ENCODE peak calls at places on chromosome 9, in seven cellular contexts. J is kidney, I is bronchial epithelial cell, M is HAP-1, W is left ventricle myocardium inferior, V is AG10803, Q is AG09309. L is an unnamed sample.

GRCh38 chr9:72473474-72474241 is 47.8 kb upstream of the TMC1 start:
- DNase-seq in J (no peak), I (peak; percentile 84), M (no peak), W (no peak), V (peak; percentile 35), Q (no peak), L (no peak)

GRCh38 chr9:30771278-30771677 is 1613.2 kb upstream of the ACO1 start:
- DNase-seq in J (no peak), I (no peak), M (no peak), W (no peak), V (no peak), Q (no peak), L (no peak)

GRCh38 chr9:128168731-128169308 is 8.8 kb downstream of the BBLN start:
- DNase-seq in J (no peak), I (no peak), M (no peak), W (no peak), V (no peak), Q (no peak), L (no peak)

GRCh38 chr9:123669355-123669754 is 260.6 kb downstream of the DENND1A start:
- DNase-seq in J (peak; percentile 86), I (no peak), M (no peak), W (no peak), V (peak; percentile 16), Q (no peak), L (no peak)

GRCh38 chr9:101371813-101372212 is 13.0 kb downstream of the BAAT start:
- DNase-seq in J (no peak), I (no peak), M (no peak), W (no peak), V (no peak), Q (no peak), L (no peak)

GRCh38 chr9:89853161-89853560 is 248.3 kb downstream of the GADD45G start:
- DNase-seq in J (no peak), I (no peak), M (no peak), W (no peak), V (no peak), Q (no peak), L (no peak)

GRCh38 chr9:111969061-111969460 is 72.4 kb downstream of the UGCG start:
- DNase-seq in J (no peak), I (peak; percentile 68), M (no peak), W (no peak), V (peak; percentile 66), Q (no peak), L (no peak)

GRCh38 chr9:135329571-135330306 is 149.8 kb upstream of the PPP1R26 start:
- DNase-seq in J (peak; percentile 56), I (no peak), M (peak; percentile 4), W (no peak), V (no peak), Q (no peak), L (no peak)

GRCh38 chr9:12853021-12853420 is 78.2 kb downstream of the LURAP1L start:
- DNase-seq in J (no peak), I (no peak), M (no peak), W (no peak), V (no peak), Q (no peak), L (no peak)

GRCh38 chr9:20621553-20622329 is 558 bp downstream of the MLLT3 start:
- DNase-seq in J (peak; percentile 94), I (no peak), M (peak; percentile 72), W (peak; percentile 79), V (peak; percentile 81), Q (no peak), L (peak; percentile 51)

GRCh38 chr9:3455088-3455487 is 70.7 kb downstream of the RFX3 start:
- DNase-seq in J (no peak), I (peak; percentile 48), M (no peak), W (no peak), V (no peak), Q (no peak), L (no peak)

GRCh38 chr9:23826120-23826629 is at the start of gene ELAVL2:
- DNase-seq in J (peak; percentile 92), I (peak; percentile 87), M (peak; percentile 99), W (peak; percentile 80), V (peak; percentile 96), Q (peak; percentile 85), L (no peak)

GRCh38 chr9:120484162-120484561 is 95.8 kb downstream of the CDK5RAP2 start:
- DNase-seq in J (no peak), I (no peak), M (no peak), W (no peak), V (no peak), Q (no peak), L (no peak)

DNA sequence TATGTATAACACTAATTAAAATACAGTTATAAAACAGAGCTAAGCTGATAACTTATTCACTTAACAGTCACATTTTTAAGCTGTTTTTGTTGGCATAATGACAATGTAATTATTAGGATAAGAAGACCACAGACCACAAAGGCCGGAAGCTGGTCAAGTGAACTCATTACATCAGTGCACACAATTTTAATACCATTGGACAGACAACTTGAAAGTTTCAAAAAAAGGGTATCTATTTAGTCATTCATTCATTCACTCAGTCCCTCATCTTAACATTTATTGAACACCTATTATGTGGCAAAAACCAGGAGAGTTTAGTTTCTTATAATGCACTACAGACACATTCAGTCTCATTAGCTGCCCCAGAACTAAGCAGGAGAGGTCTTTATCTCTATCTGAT is 11.6 kb downstream of the ERP44 start:
- DNase-seq in J (no peak), I (peak; percentile 64), M (no peak), W (no peak), V (peak; percentile 11), Q (no peak), L (no peak)
- H3K4me3 ChIP-seq in J (no peak overlapping the region), I (no peak overlapping the region), M (no peak overlapping the region), W (no peak overlapping the region), V (no peak overlapping the region), Q (no peak overlapping the region), L (no peak overlapping the region)

GRCh38 chr9:137454506-137455360 is 4.4 kb downstream of the NSMF start:
- DNase-seq in J (peak; percentile 86), I (no peak), M (peak; percentile 50), W (peak; percentile 34), V (peak; percentile 18), Q (no peak), L (no peak)
- H3K4me3 ChIP-seq in J (peak overlapping the region; percentile 50), I (peak overlapping the region; percentile 45), M (no peak overlapping the region), W (peak overlapping the region; percentile 65), V (peak overlapping the region; percentile 35), Q (no peak overlapping the region), L (peak overlapping the region; percentile 37)

GRCh38 chr9:38685535-38685934 is 34.4 kb downstream of the FAM240B start:
- DNase-seq in J (no peak), I (no peak), M (peak; percentile 58), W (no peak), V (no peak), Q (no peak), L (no peak)

GRCh38 chr9:38686923-38687322 is 33.0 kb downstream of the FAM240B start:
- DNase-seq in J (no peak), I (no peak), M (no peak), W (no peak), V (no peak), Q (no peak), L (no peak)

GRCh38 chr9:38689678-38690077 is 30.3 kb downstream of the FAM240B start:
- DNase-seq in J (no peak), I (no peak), M (peak; percentile 87), W (no peak), V (peak; percentile 12), Q (no peak), L (no peak)

GRCh38 chr9:38687992-38688391 is 31.9 kb downstream of the FAM240B start:
- DNase-seq in J (no peak), I (no peak), M (no peak), W (no peak), V (no peak), Q (no peak), L (no peak)

DNA sequence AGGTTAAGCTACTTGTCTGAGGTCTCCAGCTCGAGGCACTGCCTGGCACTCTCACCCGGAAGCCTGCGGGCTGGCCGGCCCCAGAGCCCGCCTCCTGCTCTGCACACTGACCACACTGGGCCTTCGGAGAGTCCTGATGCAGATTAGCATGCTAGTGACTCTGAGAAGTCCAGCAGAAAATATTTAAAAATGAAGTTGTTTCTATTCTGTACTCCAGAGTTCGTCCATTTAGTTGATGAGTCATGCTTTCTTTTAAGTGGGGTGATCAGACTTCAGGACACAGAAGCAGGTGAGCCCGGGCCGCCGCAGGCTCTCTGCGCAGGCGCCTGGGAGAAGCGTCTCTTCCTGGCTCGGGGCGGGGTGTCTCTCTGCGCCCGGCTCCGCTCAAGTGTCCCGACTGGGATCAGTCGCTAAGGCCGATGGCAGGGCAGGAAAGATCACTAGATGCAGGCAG is 32.5 kb downstream of the FAM240B start:
- DNase-seq in J (peak; percentile 88), I (peak; percentile 70), M (no peak), W (peak; percentile 40), V (no peak), Q (no peak), L (no peak)
- H3K4me3 ChIP-seq in J (peak overlapping the region; percentile 63), I (peak overlapping the region; percentile 7), M (no peak overlapping the region), W (peak overlapping the region; percentile 19), V (no peak overlapping the region), Q (no peak overlapping the region), L (no peak overlapping the region)

DNA sequence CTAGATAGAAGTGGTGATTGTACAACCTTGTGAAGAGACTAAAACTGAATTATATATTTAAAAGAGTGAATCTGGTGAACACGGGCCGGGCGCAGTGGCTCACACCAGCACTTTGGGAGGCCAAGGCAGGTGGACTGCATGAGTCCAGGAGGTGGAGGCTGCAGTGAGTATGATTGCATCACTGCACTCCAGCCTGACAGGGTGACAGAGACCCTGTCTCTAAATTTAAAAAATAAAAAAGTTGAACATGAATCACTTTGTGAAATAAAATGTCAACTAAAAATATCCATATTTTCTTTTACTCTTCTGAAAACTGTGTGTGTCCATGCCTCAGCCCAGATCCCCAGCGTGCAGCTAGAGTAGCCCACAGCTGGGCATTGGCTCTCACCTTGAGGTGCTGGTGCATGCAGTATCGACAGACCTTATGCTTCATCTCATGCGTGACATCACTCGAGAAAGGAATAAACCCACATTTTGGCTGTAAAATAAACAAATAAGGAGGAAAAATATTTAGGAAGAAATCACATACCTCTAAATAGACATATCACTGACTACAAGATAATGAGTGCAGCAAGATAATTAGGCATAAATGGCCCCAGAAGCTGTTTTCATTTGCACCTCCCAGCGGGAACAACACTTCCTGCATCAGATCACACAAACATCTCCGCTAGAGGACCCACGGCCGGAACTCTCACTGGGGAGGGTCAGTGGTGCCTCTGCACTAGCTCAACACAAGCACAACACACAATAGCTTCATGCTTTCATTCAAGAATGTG is 22.1 kb downstream of the IPPK start:
- DNase-seq in J (peak; percentile 31), I (no peak), M (no peak), W (no peak), V (no peak), Q (no peak), L (no peak)
- H3K4me3 ChIP-seq in J (no peak overlapping the region), I (no peak overlapping the region), M (no peak overlapping the region), W (no peak overlapping the region), V (no peak overlapping the region), Q (no peak overlapping the region), L (no peak overlapping the region)

DNA sequence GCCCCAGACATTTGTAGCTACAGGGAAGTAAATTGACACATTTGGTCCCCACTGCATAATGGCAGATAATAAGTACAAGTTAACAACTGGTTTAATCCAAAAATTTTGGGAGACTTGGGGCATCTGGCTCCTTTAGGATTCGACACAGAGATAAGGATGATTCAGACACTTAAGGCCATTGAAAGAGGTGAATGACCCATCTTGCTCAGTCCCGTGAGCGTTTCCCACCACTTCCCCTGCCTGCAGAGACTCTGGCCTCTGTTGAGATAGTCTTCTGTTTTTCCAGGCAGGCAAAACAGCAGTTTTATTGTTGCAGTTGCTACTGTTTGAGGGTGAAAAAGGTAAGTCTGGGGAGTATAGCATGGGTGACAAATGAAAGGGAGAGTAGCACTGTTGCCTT is 19.1 kb downstream of the ACO1 start:
- DNase-seq in J (no peak), I (no peak), M (no peak), W (no peak), V (no peak), Q (no peak), L (no peak)
- H3K4me3 ChIP-seq in J (no peak overlapping the region), I (no peak overlapping the region), M (no peak overlapping the region), W (no peak overlapping the region), V (no peak overlapping the region), Q (no peak overlapping the region), L (no peak overlapping the region)